ENCODE peak calls at places on chromosomes 1 and 21, in four cellular contexts. J is osteoblast, E is brain microvascular endothelial cell, Z is fibroblast of lung. Q is an unnamed sample.

GRCh38 chr1:55192093-55192492 is 23.1 kb downstream of the USP24 start:
- DNase-seq in J (no peak), E (no peak), Z (no peak), Q (no peak)

GRCh38 chr1:169466259-169467230 is 19.2 kb downstream of the SLC19A2 start:
- DNase-seq in Z (peak), E (peak), J (no peak), Q (no peak)

GRCh38 chr1:83006271-83006670 is 992.7 kb downstream of the TTLL7 start:
- DNase-seq in Z (no peak), E (no peak), J (peak), Q (no peak)

GRCh38 chr1:236144446-236145150 is 2.3 kb downstream of the GPR137B start:
- DNase-seq in Z (no peak), E (no peak), J (peak), Q (no peak)

GRCh38 chr1:155970531-155971167 is 7.7 kb downstream of the ARHGEF2 start:
- DNase-seq in Z (peak), J (peak), E (peak), Q (no peak)

GRCh38 chr21:33071878-33072306 is 2.0 kb downstream of the OLIG1 start:
- DNase-seq in J (no peak), E (no peak), Z (peak), Q (no peak)

GRCh38 chr1:41878495-41878894 is 40.2 kb downstream of the HIVEP3 start:
- DNase-seq in E (no peak), Z (no peak), J (no peak), Q (no peak)

GRCh38 chr1:3509721-3510120 is 55.3 kb downstream of the ARHGEF16 start:
- DNase-seq in E (no peak), Z (no peak), J (no peak), Q (no peak)

GRCh38 chr1:219347843-219348475 is 174.3 kb downstream of the LYPLAL1 start:
- DNase-seq in J (no peak), E (no peak), Z (peak), Q (no peak)

GRCh38 chr1:119285482-119285881 is 83.1 kb upstream of the HAO2 start:
- DNase-seq in E (peak), Z (peak), J (peak), Q (peak)

DNA sequence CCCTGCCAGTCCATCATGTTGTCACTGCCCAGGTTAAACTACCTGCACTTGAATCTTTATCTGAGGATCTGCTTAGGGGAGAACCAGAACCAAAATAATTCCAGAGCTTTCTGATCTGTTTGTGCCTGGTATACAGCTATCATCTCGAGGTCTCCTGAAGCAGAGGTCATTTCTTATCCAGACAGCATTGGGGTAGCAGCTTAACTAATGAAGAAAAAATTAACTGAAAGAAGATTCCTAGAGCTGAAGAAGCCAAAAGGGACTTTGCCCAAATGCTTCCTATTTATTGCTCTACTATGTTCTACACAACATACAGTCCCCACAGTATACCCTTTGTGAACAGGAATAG is 2.7 kb downstream of the NTPCR start:
- DNase-seq in J (no peak), E (no peak), Z (no peak), Q (no peak)
- TF ChIP-seq CTCF in J (no peak), E (no peak), Z (no peak), Q (no peak)

DNA sequence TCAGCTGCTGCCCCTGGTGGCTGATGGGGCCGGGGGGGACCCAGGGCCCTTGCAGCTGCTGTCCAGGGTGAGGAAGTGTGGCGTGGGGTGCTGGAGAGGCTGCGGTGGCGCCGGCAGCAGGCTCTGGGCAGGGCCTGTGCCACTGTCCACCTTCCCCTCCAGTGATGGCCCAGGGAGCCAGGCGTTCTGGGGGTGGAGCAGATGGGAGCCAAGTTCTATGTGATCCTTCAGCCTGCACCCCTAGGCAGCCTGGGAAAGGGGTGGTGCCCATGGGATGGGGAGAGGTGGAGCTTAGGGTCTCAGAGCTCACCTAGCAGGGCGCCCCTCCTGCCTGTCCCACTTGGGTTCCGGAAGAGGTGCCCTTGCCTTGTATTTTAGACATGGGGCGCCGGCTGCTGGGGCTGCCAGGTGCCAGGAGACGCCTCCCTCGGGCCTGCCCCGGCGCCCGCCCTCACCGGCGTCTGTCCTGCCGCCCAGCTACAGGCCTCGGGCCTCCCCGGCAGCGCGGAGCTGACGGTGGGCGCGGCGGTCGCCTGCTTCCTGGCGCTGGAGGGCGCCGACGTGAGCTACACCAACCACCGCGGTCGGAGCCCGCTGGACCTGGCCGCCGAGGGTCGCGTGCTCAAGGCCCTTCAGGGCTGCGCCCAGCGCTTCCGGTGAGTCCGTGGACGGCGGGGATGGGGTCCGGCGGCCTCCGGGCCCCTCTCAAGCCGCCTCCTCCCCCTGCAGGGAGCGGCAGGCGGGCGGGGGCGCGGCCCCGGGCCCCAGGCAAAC is 3.1 kb upstream of the MMP23B start:
- DNase-seq in J (peak), E (no peak), Z (no peak), Q (no peak)
- H3K4me3 ChIP-seq in J (no peak), E (no peak), Z (no peak), Q (no peak)

GRCh38 chr1:14606632-14607031 is 8.1 kb downstream of the KAZN start:
- DNase-seq in J (no peak), E (no peak), Z (no peak), Q (no peak)
- TF ChIP-seq CTCF in J (peak), E (no peak), Z (no peak), Q (no peak)

DNA sequence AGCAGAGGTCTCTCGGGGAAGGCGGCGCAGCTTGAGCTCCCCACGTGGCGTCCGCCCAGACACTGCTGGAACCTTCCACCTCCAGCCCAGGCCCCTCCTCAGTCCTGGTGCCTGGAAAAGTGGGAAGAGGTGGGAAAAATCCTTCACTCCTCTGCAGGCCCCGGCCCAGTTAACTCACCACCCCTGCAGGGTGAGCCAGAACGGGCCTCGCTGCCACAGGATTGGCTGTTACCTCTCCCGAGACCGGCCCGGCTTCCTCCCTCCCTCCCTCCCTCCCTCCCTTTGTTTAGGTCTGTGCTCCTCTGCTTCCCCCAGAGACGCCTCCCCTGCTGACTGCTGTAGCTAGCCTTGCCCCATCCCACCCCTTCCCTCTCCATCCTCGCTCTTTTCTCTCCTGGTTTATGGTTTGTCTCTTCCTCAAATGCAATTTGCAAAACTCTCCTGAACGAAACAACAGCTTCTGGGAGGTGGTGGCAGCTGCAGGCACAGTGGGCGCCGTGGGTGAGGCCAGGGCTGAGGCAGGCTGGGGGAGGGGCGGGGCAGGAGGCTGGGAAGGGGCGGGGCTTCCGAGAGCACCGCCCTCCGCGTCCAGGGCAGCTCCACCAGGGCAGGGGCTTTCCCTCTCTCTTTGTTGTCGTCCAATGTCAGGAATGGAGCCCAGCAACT is 6.5 kb downstream of the CAPN9 start:
- DNase-seq in Z (no peak), J (peak), E (no peak), Q (no peak)
- H3K4me3 ChIP-seq in Z (no peak), J (no peak), E (no peak), Q (no peak)

DNA sequence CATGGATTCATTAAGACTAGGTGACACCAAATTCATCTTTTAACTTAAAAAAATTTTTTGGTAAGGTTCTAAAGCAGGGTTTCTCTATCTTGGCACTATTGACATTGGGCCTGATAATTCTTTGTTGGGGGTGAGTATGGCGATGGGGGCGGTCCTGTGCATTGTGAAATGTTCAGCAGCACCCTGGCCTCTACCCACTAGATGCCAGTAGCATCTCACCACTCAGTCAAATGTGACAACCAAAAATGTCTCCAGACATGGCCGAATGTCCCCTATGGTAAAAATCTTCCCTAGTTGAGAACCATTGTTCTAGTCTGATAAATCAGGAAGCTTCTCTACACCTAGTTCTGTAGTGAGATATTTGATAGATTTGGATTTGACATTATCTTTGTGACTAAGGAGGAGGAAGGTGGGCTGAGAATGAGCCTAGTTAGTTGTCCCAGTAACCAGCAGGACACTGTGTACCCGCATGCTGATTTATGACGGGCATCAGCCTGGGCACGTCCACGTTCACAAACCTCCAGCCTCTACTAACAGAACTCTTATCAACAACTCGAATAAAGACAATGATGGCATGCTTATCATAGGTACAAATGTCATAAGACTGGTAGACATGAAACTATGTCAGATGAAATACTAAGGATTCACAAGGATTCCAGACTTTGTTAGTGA is 104.6 kb downstream of the KCND3 start:
- DNase-seq in E (no peak), Z (no peak), J (no peak), Q (no peak)
- TF ChIP-seq CTCF in E (no peak), Z (no peak), J (no peak), Q (no peak)

DNA sequence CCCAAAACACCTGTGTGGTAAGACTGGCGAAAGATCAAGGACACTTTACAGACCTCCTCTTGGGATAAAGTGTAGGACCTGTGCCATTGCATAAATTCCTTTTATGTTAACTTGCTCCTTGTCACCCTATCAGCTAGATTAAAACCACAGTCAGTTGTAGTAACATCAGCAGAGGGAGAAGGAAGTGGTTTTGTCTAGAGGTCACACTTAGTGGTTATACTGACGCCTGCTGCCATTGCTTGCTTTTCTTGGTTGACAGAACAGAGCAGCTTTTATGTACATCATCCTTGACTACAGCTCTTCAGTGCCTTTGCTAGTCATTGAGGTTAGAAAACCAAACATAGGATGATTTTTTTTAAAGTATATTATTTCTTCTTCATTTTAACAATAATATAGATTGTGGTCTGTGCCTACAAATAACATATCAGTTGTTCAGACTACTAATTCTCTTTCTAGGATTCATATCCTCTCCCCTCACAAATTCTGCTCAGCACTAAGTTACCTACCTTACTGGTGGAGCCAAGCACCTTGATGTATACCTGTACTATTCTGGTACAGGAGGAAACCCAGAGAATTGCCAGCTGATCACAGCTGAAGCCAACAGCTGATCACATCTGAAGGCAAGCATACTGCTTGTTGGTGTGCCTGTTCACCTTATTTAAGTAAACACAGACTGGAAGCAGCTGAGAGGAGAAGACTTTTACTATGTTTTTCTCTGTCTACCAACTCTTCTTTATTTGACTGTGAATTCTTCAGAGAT is 101.6 kb downstream of the PBX1 start:
- DNase-seq in J (no peak), Z (peak), E (peak), Q (no peak)
- H3K4me3 ChIP-seq in J (no peak), Z (no peak), E (no peak), Q (no peak)

GRCh38 chr1:5620997-5621396 is 371.2 kb downstream of the NPHP4 start:
- DNase-seq in Z (no peak), E (no peak), J (no peak), Q (no peak)
- TF ChIP-seq CTCF in Z (no peak), E (no peak), J (no peak), Q (no peak)

DNA sequence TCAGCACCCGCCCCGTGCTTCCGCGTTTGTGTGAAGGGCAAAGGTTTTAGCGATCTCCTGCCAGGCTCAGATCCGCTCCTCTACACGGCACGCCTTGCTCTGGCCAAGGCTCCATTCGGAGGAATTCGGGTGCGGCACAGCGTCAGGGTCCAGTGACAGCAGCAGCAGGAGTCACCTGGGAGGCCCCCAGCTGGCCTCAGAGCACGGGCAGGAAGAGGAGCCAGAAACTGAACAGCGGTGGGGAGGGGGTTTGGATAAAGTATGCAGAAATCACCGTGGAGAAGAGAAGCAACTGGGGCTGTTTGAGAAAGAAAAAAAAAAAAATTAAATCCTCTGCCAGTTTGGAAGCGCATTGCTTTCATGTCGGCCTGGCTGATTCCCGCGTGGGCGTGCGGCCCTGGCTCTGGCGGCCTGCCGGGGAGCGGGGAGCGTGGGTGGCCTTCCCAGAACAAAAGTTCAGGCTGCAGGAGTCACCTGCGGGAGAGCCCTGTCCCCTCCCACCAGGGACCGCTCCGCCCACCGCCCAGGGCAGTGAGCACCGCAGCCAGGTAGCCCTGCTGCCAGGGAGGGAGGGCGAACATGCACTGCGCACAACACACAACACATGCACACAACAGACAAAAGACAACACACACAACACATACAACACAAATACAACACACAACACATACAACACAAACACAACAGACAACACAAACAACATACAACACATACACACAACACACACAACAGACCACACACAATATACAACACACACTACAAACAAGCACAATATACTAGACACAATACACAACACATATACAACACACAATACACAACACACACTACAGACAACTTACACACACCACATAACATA is 107.6 kb downstream of the ETS2 start:
- DNase-seq in J (peak), Z (peak), E (no peak), Q (no peak)
- H3K4me3 ChIP-seq in J (peak), Z (no peak), E (peak), Q (no peak)